ENCODE peak calls at places on chromosome X, in six cellular contexts. F, Z, Y, L, A and Q are unnamed samples.

GRCh38 chrX:130851569-130851968 is 51.4 kb downstream of the ENOX2 start:
- DNase-seq in F (no peak), Z (no peak), Y (no peak), L (no peak), A (no peak), Q (no peak)

GRCh38 chrX:46840946-46841740 is 4.3 kb downstream of the RP2 start:
- DNase-seq in F (no peak), Z (no peak), Y (no peak), L (no peak), A (no peak), Q (no peak)

GRCh38 chrX:153818571-153819397 is 11.6 kb downstream of the PDZD4 start:
- DNase-seq in F (peak), Z (peak), Y (no peak), L (no peak), A (peak), Q (no peak)

GRCh38 chrX:17842769-17843525 is 18.2 kb downstream of the RAI2 start:
- DNase-seq in F (no peak), Z (no peak), Y (no peak), L (peak), A (no peak), Q (no peak)

GRCh38 chrX:123835661-123836371 is 24.0 kb upstream of the XIAP start:
- DNase-seq in F (no peak), Z (no peak), Y (no peak), L (peak), A (no peak), Q (peak)

GRCh38 chrX:151734446-151734845 is at the start of gene CNGA2:
- DNase-seq in F (no peak), Z (no peak), Y (no peak), L (no peak), A (no peak), Q (no peak)

GRCh38 chrX:52363247-52363883 is 5.5 kb upstream of the XAGE2 start:
- DNase-seq in F (no peak), Z (no peak), Y (no peak), L (peak), A (no peak), Q (peak)

GRCh38 chrX:40201486-40201885 is 103.7 kb upstream of the BCOR start:
- DNase-seq in F (no peak), Z (peak), Y (no peak), L (no peak), A (no peak), Q (no peak)

GRCh38 chrX:17725176-17725575 is 12.1 kb upstream of the SCML1 start:
- DNase-seq in F (no peak), Z (no peak), Y (no peak), L (no peak), A (no peak), Q (peak)

GRCh38 chrX:12955882-12956703 is 18.8 kb upstream of the TMSB4X start:
- DNase-seq in F (peak), Z (no peak), Y (peak), L (peak), A (no peak), Q (peak)

GRCh38 chrX:50913520-50913919 is 3.0 kb downstream of the BMP15 start:
- DNase-seq in F (no peak), Z (no peak), Y (no peak), L (peak), A (no peak), Q (no peak)

GRCh38 chrX:9745417-9746115 is 20.1 kb downstream of the GPR143 start:
- DNase-seq in F (no peak), Z (no peak), Y (no peak), L (peak), A (no peak), Q (peak)

GRCh38 chrX:13427441-13428054 is 107.7 kb upstream of the ATXN3L start:
- DNase-seq in F (no peak), Z (no peak), Y (no peak), L (no peak), A (no peak), Q (peak)

GRCh38 chrX:49273181-49273727 is 3.7 kb downstream of the PPP1R3F start:
- DNase-seq in F (no peak), Z (no peak), Y (peak), L (no peak), A (no peak), Q (no peak)

GRCh38 chrX:111100191-111100590 is 4.2 kb downstream of the PAK3 start:
- DNase-seq in F (no peak), Z (peak), Y (no peak), L (peak), A (no peak), Q (peak)

GRCh38 chrX:107678957-107679740 is 50.8 kb downstream of the PRPS1 start:
- DNase-seq in F (peak), Z (no peak), Y (peak), L (peak), A (no peak), Q (peak)

GRCh38 chrX:8049827-8050226 is 121.2 kb downstream of the VCX2 start:
- DNase-seq in F (no peak), Z (no peak), Y (no peak), L (no peak), A (no peak), Q (no peak)

GRCh38 chrX:7385131-7385530 is 237.2 kb upstream of the PUDP start:
- DNase-seq in F (no peak), Z (no peak), Y (no peak), L (no peak), A (no peak), Q (no peak)

GRCh38 chrX:134908235-134908834 is 82.5 kb upstream of the SMIM10 start:
- DNase-seq in F (no peak), Z (no peak), Y (no peak), L (peak), A (no peak), Q (peak)